ENCODE peak calls at places on chromosomes 6 and 20, in six cellular contexts. X, Q, T, H, R and C are unnamed samples.

GRCh38 chr20:45157977-45158376 is 16.7 kb upstream of the PI3 start:
- DNase-seq in R (peak), Q (no peak), T (no peak), X (no peak), H (no peak), C (peak)

GRCh38 chr6:100203391-100203790 is 209.4 kb upstream of the MCHR2 start:
- DNase-seq in H (peak), Q (no peak), T (peak), R (peak), X (no peak), C (peak)

GRCh38 chr6:68892432-68892831 is 257.4 kb downstream of the ADGRB3 start:
- DNase-seq in X (no peak), Q (no peak), R (no peak), H (no peak), T (no peak), C (no peak)

GRCh38 chr20:62827323-62828050 is 10.6 kb downstream of the COL9A3 start:
- DNase-seq in X (no peak), H (no peak), R (no peak), Q (no peak), T (no peak), C (no peak)

GRCh38 chr6:150169609-150170008 is 26.8 kb downstream of the PPP1R14C start:
- DNase-seq in T (no peak), Q (no peak), X (no peak), H (no peak), R (peak), C (peak)

GRCh38 chr6:129686941-129687627 is 22.9 kb downstream of the ARHGAP18 start:
- DNase-seq in Q (no peak), R (peak), X (peak), T (no peak), H (no peak), C (peak)

GRCh38 chr6:144265390-144265789 is 19.7 kb upstream of the UTRN start:
- DNase-seq in T (peak), X (peak), H (no peak), R (peak), Q (no peak), C (peak)

GRCh38 chr20:37239026-37239451 is 22.6 kb downstream of the GHRH start:
- DNase-seq in T (no peak), Q (no peak), R (no peak), H (no peak), X (no peak), C (no peak)

GRCh38 chr6:154432533-154433476 is 76.2 kb upstream of the IPCEF1 start:
- DNase-seq in H (no peak), T (no peak), X (no peak), Q (no peak), R (peak), C (no peak)

GRCh38 chr6:40347571-40348011 is 239.6 kb downstream of the LRFN2 start:
- DNase-seq in Q (no peak), T (no peak), X (no peak), H (no peak), R (no peak), C (no peak)

GRCh38 chr6:107603029-107603428 is 113.1 kb downstream of the SOBP start:
- DNase-seq in Q (no peak), T (no peak), R (no peak), H (no peak), X (no peak), C (no peak)